ENCODE peak calls at places on chromosomes 11 and 22, in seven cellular contexts. Y is cardiac muscle cell, A is HFF-Myc, M is right lobe of liver, O is coronary artery, B is ovary, Q is lower leg skin. G is an unnamed sample.

GRCh38 chr22:48827228-48827810 is 1000.4 kb downstream of the BRD1 start:
- DNase-seq in B (no peak), O (no peak), Q (peak), Y (no peak), M (no peak), A (no peak), G (no peak)

GRCh38 chr11:104619751-104620150 is 278.5 kb downstream of the CASP12 start:
- DNase-seq in A (no peak), Y (no peak), O (no peak), Q (no peak), M (no peak), B (no peak), G (no peak)

GRCh38 chr11:134950692-134951304 is 538.8 kb upstream of the B3GAT1 start:
- DNase-seq in M (no peak), O (no peak), Q (peak), A (no peak), Y (no peak), B (no peak), G (no peak)

GRCh38 chr11:134466035-134466908 is 54.2 kb upstream of the B3GAT1 start:
- DNase-seq in O (no peak), A (no peak), Y (no peak), Q (no peak), B (no peak), M (no peak), G (no peak)

GRCh38 chr11:119382101-119382500 is 611 bp upstream of the USP2 start:
- DNase-seq in Q (no peak), A (no peak), O (no peak), B (no peak), M (no peak), Y (no peak), G (no peak)

GRCh38 chr22:42180349-42180842 is 49.8 kb upstream of the CYP2D6 start:
- DNase-seq in Q (no peak), A (no peak), Y (no peak), M (no peak), B (peak), O (no peak), G (no peak)

GRCh38 chr22:28222066-28222465 is 303.0 kb upstream of the PITPNB start:
- DNase-seq in A (peak), Q (no peak), B (no peak), Y (no peak), M (no peak), O (no peak), G (no peak)

GRCh38 chr11:120043323-120043945 is 94.5 kb downstream of the TRIM29 start:
- DNase-seq in A (no peak), Y (no peak), O (peak), Q (peak), B (no peak), M (no peak), G (no peak)

GRCh38 chr11:57131080-57131790 is 50.5 kb upstream of the LRRC55 start:
- DNase-seq in A (no peak), M (peak), Q (no peak), O (no peak), B (no peak), Y (peak), G (peak)

GRCh38 chr11:40133526-40133925 is 1325.9 kb downstream of the LRRC4C start:
- DNase-seq in O (no peak), Y (no peak), B (no peak), Q (no peak), A (no peak), M (no peak), G (no peak)

GRCh38 chr11:2928605-2929510 is at the start of gene PHLDA2:
- DNase-seq in B (peak), Y (peak), M (peak), Q (peak), A (no peak), O (no peak), G (no peak)

GRCh38 chr11:34926101-34926830 is 9.8 kb downstream of the PDHX start:
- DNase-seq in A (peak), Y (peak), Q (no peak), M (no peak), O (no peak), B (no peak), G (no peak)

GRCh38 chr22:44204937-44205712 is 24.4 kb downstream of the PARVG start:
- DNase-seq in Q (peak), O (no peak), M (no peak), Y (no peak), B (no peak), A (no peak), G (no peak)

GRCh38 chr11:64758330-64759079 is 1.3 kb downstream of the PYGM start:
- DNase-seq in Q (no peak), M (peak), O (no peak), A (no peak), Y (no peak), B (no peak), G (no peak)

GRCh38 chr11:18115360-18116127 is 9.7 kb upstream of the SAAL1 start:
- DNase-seq in A (peak), Q (peak), M (no peak), Y (peak), B (peak), O (no peak), G (no peak)

GRCh38 chr11:7020183-7020917 is at the start of the genes NLRP14 and ZNF214:
- DNase-seq in O (peak), B (peak), M (peak), A (peak), Y (peak), Q (peak), G (peak)

GRCh38 chr22:26461188-26461810 is 22.3 kb downstream of the HPS4 start:
- DNase-seq in O (no peak), A (no peak), B (peak), Q (peak), Y (peak), M (no peak), G (no peak)

GRCh38 chr22:46063861-46064235 is 86.5 kb upstream of the PPARA start:
- DNase-seq in O (peak), M (no peak), Q (peak), B (peak), A (no peak), Y (no peak), G (peak)

GRCh38 chr22:25141994-25142620 is 57.6 kb upstream of the CRYBB3 start:
- DNase-seq in Q (no peak), M (no peak), B (no peak), Y (no peak), A (no peak), O (no peak), G (no peak)

GRCh38 chr22:24506802-24507438 is 11.8 kb downstream of the UPB1 start:
- DNase-seq in M (no peak), Q (no peak), A (no peak), O (no peak), Y (no peak), B (peak), G (no peak)

GRCh38 chr11:299081-299891 is at the start of gene IFITM5:
- DNase-seq in M (peak), A (no peak), Y (no peak), Q (peak), O (no peak), B (peak), G (no peak)

GRCh38 chr11:1006762-1007161 is 29.8 kb downstream of the MUC6 start:
- DNase-seq in O (no peak), B (peak), M (no peak), Y (no peak), Q (no peak), A (no peak), G (no peak)

GRCh38 chr22:48968201-48968959 is 859.3 kb downstream of the BRD1 start:
- DNase-seq in Y (peak), A (no peak), O (peak), M (no peak), B (no peak), Q (peak), G (peak)

GRCh38 chr22:49724030-49724892 is 103.4 kb downstream of the BRD1 start:
- DNase-seq in O (no peak), B (no peak), M (no peak), A (no peak), Q (peak), Y (no peak), G (no peak)

GRCh38 chr11:130118636-130119387 is 40.8 kb upstream of the ST14 start:
- DNase-seq in A (no peak), O (no peak), Q (no peak), M (no peak), Y (no peak), B (no peak), G (no peak)

GRCh38 chr11:72773291-72773690 is 20.6 kb downstream of the STARD10 start:
- DNase-seq in B (peak), A (no peak), Y (no peak), Q (no peak), M (no peak), O (no peak), G (no peak)

GRCh38 chr22:46213052-46213451 is 37.0 kb downstream of the CDPF1 start:
- DNase-seq in Q (no peak), M (no peak), A (no peak), O (no peak), B (no peak), Y (no peak), G (no peak)

GRCh38 chr11:75773595-75774353 is 5.2 kb downstream of the DGAT2 start:
- DNase-seq in A (no peak), O (no peak), Y (no peak), Q (no peak), B (no peak), M (peak), G (no peak)

GRCh38 chr11:34044664-34045485 is 6.7 kb upstream of the CAPRIN1 start:
- DNase-seq in Y (no peak), Q (peak), B (no peak), M (no peak), A (peak), O (no peak), G (no peak)

GRCh38 chr11:122435540-122436187 is 219.9 kb upstream of the UBASH3B start:
- DNase-seq in A (no peak), Y (no peak), M (no peak), B (no peak), O (no peak), Q (no peak), G (no peak)

GRCh38 chr11:122436188-122436555 is 219.3 kb upstream of the UBASH3B start:
- DNase-seq in M (no peak), O (no peak), Q (no peak), A (no peak), B (no peak), Y (no peak), G (no peak)

GRCh38 chr11:122441702-122442092 is 213.8 kb upstream of the UBASH3B start:
- DNase-seq in A (no peak), B (no peak), Y (no peak), M (no peak), Q (no peak), O (no peak), G (no peak)

GRCh38 chr11:122439911-122440782 is 215.4 kb upstream of the UBASH3B start:
- DNase-seq in A (no peak), Y (peak), B (peak), M (peak), O (no peak), Q (no peak), G (no peak)

DNA sequence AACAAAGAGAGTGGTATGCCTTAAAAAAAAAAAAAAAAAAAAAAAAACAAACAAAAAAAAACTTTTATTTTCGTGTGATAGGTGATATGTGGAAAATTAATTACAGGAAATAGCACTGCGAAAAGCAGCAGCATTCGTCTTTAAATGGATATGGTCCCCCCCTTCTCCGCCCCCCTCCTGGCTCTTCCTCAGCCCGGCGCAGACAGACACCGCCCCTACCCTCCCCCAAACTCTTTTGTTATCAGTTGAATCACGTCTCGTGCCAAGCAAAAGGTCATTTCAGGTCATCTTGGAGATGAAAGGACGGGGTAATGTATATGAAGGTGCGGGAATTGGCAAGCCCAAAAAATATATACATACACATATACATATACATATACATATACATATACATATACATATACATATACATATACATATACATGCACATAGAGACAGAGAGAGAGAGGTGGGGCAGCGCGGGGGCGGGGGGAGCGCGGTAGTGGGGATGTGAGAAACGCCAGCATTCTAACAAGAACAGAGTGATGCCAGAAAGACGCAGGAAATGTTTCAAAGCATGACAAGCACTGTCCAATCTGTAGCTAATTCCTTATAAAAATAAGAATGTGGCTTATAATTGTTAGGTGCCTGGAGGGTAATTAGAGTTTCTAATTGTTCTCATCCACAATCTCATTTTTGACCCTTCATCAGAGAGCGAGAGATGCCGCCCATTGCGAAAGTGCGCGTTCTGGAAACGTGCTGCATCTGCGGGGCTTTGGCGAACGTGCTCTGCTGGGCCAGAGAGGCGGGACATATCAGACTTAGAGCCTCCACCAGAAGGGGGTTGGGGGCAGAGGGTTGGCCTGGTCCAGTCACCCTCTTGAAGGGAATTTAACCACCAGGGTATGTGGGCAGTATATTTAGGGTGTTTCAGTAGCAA is 214.5 kb upstream of the UBASH3B start:
- DNase-seq in B (peak), Y (peak), Q (peak), M (peak), A (no peak), O (no peak), G (no peak)
- H3K4me3 ChIP-seq in B (peak), Y (peak), Q (no peak), M (peak), A (peak), O (peak), G (no peak)

GRCh38 chr11:62922653-62923371 is 1.6 kb upstream of the CHRM1 start:
- DNase-seq in A (no peak), Q (no peak), M (no peak), O (no peak), B (no peak), Y (no peak), G (no peak)
- TF ChIP-seq CTCF in A (peak), Q (no peak), M (no peak), O (no peak), B (no peak), Y (peak), G (peak)

GRCh38 chr11:125594958-125595357 is 2.3 kb downstream of the STT3A start:
- DNase-seq in B (no peak), O (no peak), Y (no peak), A (no peak), M (no peak), Q (no peak), G (no peak)
- H3K4me3 ChIP-seq in B (no peak), O (no peak), Y (no peak), A (no peak), M (no peak), Q (no peak), G (no peak)

GRCh38 chr11:63681208-63682044 is at the start of gene RTN3:
- DNase-seq in O (peak), B (peak), Q (peak), Y (peak), A (peak), M (peak), G (peak)

GRCh38 chr11:63683133-63683991 is 2.1 kb downstream of the RTN3 start:
- DNase-seq in Y (no peak), Q (no peak), O (no peak), B (no peak), M (no peak), A (no peak), G (no peak)

GRCh38 chr11:63686912-63687311 is 5.6 kb downstream of the RTN3 start:
- DNase-seq in Q (no peak), B (no peak), M (no peak), Y (no peak), A (no peak), O (no peak), G (no peak)

GRCh38 chr11:63680842-63681207 is 475 bp upstream of the RTN3 start:
- DNase-seq in Y (no peak), O (no peak), A (no peak), B (no peak), Q (no peak), M (no peak), G (no peak)

GRCh38 chr11:63682045-63682915 is 980 bp downstream of the RTN3 start:
- DNase-seq in B (no peak), M (no peak), Y (peak), A (no peak), Q (peak), O (no peak), G (no peak)
- TF ChIP-seq CTCF in B (no peak), M (peak), Y (no peak), A (no peak), Q (no peak), O (no peak), G (no peak)

GRCh38 chr11:93194673-93195291 is 3.0 kb downstream of the SLC36A4 start:
- DNase-seq in A (no peak), Q (no peak), M (no peak), B (no peak), O (no peak), Y (no peak), G (no peak)
- H3K4me3 ChIP-seq in A (no peak), Q (no peak), M (no peak), B (no peak), O (no peak), Y (no peak), G (no peak)

GRCh38 chr11:83711035-83711630 is 425.0 kb upstream of the CCDC90B start:
- DNase-seq in A (no peak), Q (no peak), M (no peak), O (no peak), Y (no peak), B (no peak), G (no peak)
- TF ChIP-seq CTCF in A (no peak), Q (no peak), M (peak), O (no peak), Y (no peak), B (no peak), G (no peak)